ENCODE peak calls at places on chromosomes 7 and 10, in six cellular contexts. One of them, this sample, is unnamed.

GRCh38 chr7:142615508-142615907 is 133.8 kb upstream of the PRSS1 start:
- DNase-seq in AG08395: no peak
- DNase-seq in progenitor cell of endocrine pancreas: no peak
- DNase-seq in astrocyte of the spinal cord: no peak
- DNase-seq in right cardiac atrium: no peak
- DNase-seq in cardiac septum: no peak
- DNase-seq in this sample: no peak

GRCh38 chr10:30114871-30115270 is 55.5 kb upstream of the JCAD start:
- DNase-seq in AG08395: no peak
- DNase-seq in progenitor cell of endocrine pancreas: no peak
- DNase-seq in astrocyte of the spinal cord: peak
- DNase-seq in right cardiac atrium: no peak
- DNase-seq in cardiac septum: no peak
- DNase-seq in this sample: no peak

GRCh38 chr10:102405108-102405561 is 9.6 kb downstream of the NFKB2 start:
- DNase-seq in AG08395: no peak
- DNase-seq in progenitor cell of endocrine pancreas: no peak
- DNase-seq in astrocyte of the spinal cord: no peak
- DNase-seq in right cardiac atrium: no peak
- DNase-seq in cardiac septum: no peak
- DNase-seq in this sample: no peak

GRCh38 chr10:96984512-96985225 is 152.6 kb downstream of the LCOR start:
- DNase-seq in AG08395: no peak
- DNase-seq in progenitor cell of endocrine pancreas: no peak
- DNase-seq in astrocyte of the spinal cord: peak
- DNase-seq in right cardiac atrium: no peak
- DNase-seq in cardiac septum: no peak
- DNase-seq in this sample: no peak

GRCh38 chr10:26733750-26734568 is 36.5 kb downstream of the PDSS1 start:
- DNase-seq in AG08395: no peak
- DNase-seq in progenitor cell of endocrine pancreas: peak
- DNase-seq in astrocyte of the spinal cord: no peak
- DNase-seq in right cardiac atrium: no peak
- DNase-seq in cardiac septum: no peak
- DNase-seq in this sample: no peak

GRCh38 chr7:115410972-115411686 is 489.2 kb downstream of the MDFIC start:
- DNase-seq in AG08395: no peak
- DNase-seq in progenitor cell of endocrine pancreas: no peak
- DNase-seq in astrocyte of the spinal cord: no peak
- DNase-seq in right cardiac atrium: no peak
- DNase-seq in cardiac septum: no peak
- DNase-seq in this sample: no peak

GRCh38 chr10:90288403-90288933 is 569.4 kb downstream of the HTR7 start:
- DNase-seq in AG08395: no peak
- DNase-seq in progenitor cell of endocrine pancreas: no peak
- DNase-seq in astrocyte of the spinal cord: peak
- DNase-seq in right cardiac atrium: no peak
- DNase-seq in cardiac septum: no peak
- DNase-seq in this sample: no peak

GRCh38 chr7:42144253-42145002 is 92.6 kb downstream of the GLI3 start:
- DNase-seq in AG08395: peak
- DNase-seq in progenitor cell of endocrine pancreas: no peak
- DNase-seq in astrocyte of the spinal cord: peak
- DNase-seq in right cardiac atrium: no peak
- DNase-seq in cardiac septum: no peak
- DNase-seq in this sample: no peak

GRCh38 chr7:101924171-101924570 is 106.7 kb downstream of the CUX1 start:
- DNase-seq in AG08395: peak
- DNase-seq in progenitor cell of endocrine pancreas: no peak
- DNase-seq in astrocyte of the spinal cord: peak
- DNase-seq in right cardiac atrium: no peak
- DNase-seq in cardiac septum: no peak
- DNase-seq in this sample: peak

GRCh38 chr7:136594739-136595144 is 273.7 kb upstream of the CHRM2 start:
- DNase-seq in AG08395: no peak
- DNase-seq in progenitor cell of endocrine pancreas: no peak
- DNase-seq in astrocyte of the spinal cord: no peak
- DNase-seq in right cardiac atrium: no peak
- DNase-seq in cardiac septum: no peak
- DNase-seq in this sample: no peak

GRCh38 chr10:128927389-128927788 is 539.7 kb upstream of the MGMT start:
- DNase-seq in AG08395: no peak
- DNase-seq in progenitor cell of endocrine pancreas: no peak
- DNase-seq in astrocyte of the spinal cord: no peak
- DNase-seq in right cardiac atrium: no peak
- DNase-seq in cardiac septum: no peak
- DNase-seq in this sample: no peak

GRCh38 chr10:90856964-90857634 is 740 bp downstream of the HTR7 start:
- DNase-seq in AG08395: no peak
- DNase-seq in progenitor cell of endocrine pancreas: no peak
- DNase-seq in astrocyte of the spinal cord: no peak
- DNase-seq in right cardiac atrium: no peak
- DNase-seq in cardiac septum: no peak
- DNase-seq in this sample: no peak

GRCh38 chr10:100775346-100775745 is 30.0 kb downstream of the PAX2 start:
- DNase-seq in AG08395: peak
- DNase-seq in progenitor cell of endocrine pancreas: no peak
- DNase-seq in astrocyte of the spinal cord: no peak
- DNase-seq in right cardiac atrium: peak
- DNase-seq in cardiac septum: no peak
- DNase-seq in this sample: peak

GRCh38 chr10:101749511-101750016 is 26.4 kb downstream of the FGF8 start:
- DNase-seq in AG08395: no peak
- DNase-seq in progenitor cell of endocrine pancreas: no peak
- DNase-seq in astrocyte of the spinal cord: no peak
- DNase-seq in right cardiac atrium: no peak
- DNase-seq in cardiac septum: no peak
- DNase-seq in this sample: no peak

GRCh38 chr7:66076459-66077329 is 1.1 kb downstream of the ASL start:
- DNase-seq in AG08395: no peak
- DNase-seq in progenitor cell of endocrine pancreas: no peak
- DNase-seq in astrocyte of the spinal cord: no peak
- DNase-seq in right cardiac atrium: no peak
- DNase-seq in cardiac septum: no peak
- DNase-seq in this sample: no peak

GRCh38 chr7:152664636-152665035 is 11.3 kb downstream of the XRCC2 start:
- DNase-seq in AG08395: no peak
- DNase-seq in progenitor cell of endocrine pancreas: no peak
- DNase-seq in astrocyte of the spinal cord: no peak
- DNase-seq in right cardiac atrium: no peak
- DNase-seq in cardiac septum: no peak
- DNase-seq in this sample: no peak

GRCh38 chr7:101018271-101019167 is 1.4 kb upstream of the MUC17 start:
- DNase-seq in AG08395: no peak
- DNase-seq in progenitor cell of endocrine pancreas: no peak
- DNase-seq in astrocyte of the spinal cord: no peak
- DNase-seq in right cardiac atrium: no peak
- DNase-seq in cardiac septum: peak
- DNase-seq in this sample: no peak

GRCh38 chr10:77641788-77642397 is 4.3 kb upstream of the KCNMA1 start:
- DNase-seq in AG08395: peak
- DNase-seq in progenitor cell of endocrine pancreas: peak
- DNase-seq in astrocyte of the spinal cord: peak
- DNase-seq in right cardiac atrium: peak
- DNase-seq in cardiac septum: no peak
- DNase-seq in this sample: peak

GRCh38 chr7:30281263-30281662 is 3.1 kb upstream of the ZNRF2 start:
- DNase-seq in AG08395: no peak
- DNase-seq in progenitor cell of endocrine pancreas: no peak
- DNase-seq in astrocyte of the spinal cord: no peak
- DNase-seq in right cardiac atrium: no peak
- DNase-seq in cardiac septum: no peak
- DNase-seq in this sample: no peak

GRCh38 chr10:43093423-43094090 is 16.7 kb downstream of the RET start:
- DNase-seq in AG08395: peak
- DNase-seq in progenitor cell of endocrine pancreas: no peak
- DNase-seq in astrocyte of the spinal cord: no peak
- DNase-seq in right cardiac atrium: no peak
- DNase-seq in cardiac septum: no peak
- DNase-seq in this sample: no peak

GRCh38 chr10:44882146-44882720 is 28.9 kb upstream of the TMEM72 start:
- DNase-seq in AG08395: no peak
- DNase-seq in progenitor cell of endocrine pancreas: no peak
- DNase-seq in astrocyte of the spinal cord: no peak
- DNase-seq in right cardiac atrium: no peak
- DNase-seq in cardiac septum: peak
- DNase-seq in this sample: no peak

GRCh38 chr7:130154501-130155317 is 50.5 kb downstream of the TMEM209 start:
- DNase-seq in AG08395: no peak
- DNase-seq in progenitor cell of endocrine pancreas: no peak
- DNase-seq in astrocyte of the spinal cord: no peak
- DNase-seq in right cardiac atrium: no peak
- DNase-seq in cardiac septum: no peak
- DNase-seq in this sample: no peak

GRCh38 chr7:5773661-5774086 is 7.8 kb downstream of the RNF216 start:
- DNase-seq in AG08395: peak
- DNase-seq in progenitor cell of endocrine pancreas: no peak
- DNase-seq in astrocyte of the spinal cord: peak
- DNase-seq in right cardiac atrium: no peak
- DNase-seq in cardiac septum: no peak
- DNase-seq in this sample: peak

GRCh38 chr10:112952282-112952991 is 2.4 kb downstream of the TCF7L2 start:
- DNase-seq in AG08395: no peak
- DNase-seq in progenitor cell of endocrine pancreas: no peak
- DNase-seq in astrocyte of the spinal cord: peak
- DNase-seq in right cardiac atrium: peak
- DNase-seq in cardiac septum: no peak
- DNase-seq in this sample: no peak

GRCh38 chr7:50448823-50449222 is 1.3 kb downstream of the FIGNL1 start:
- DNase-seq in AG08395: no peak
- DNase-seq in progenitor cell of endocrine pancreas: no peak
- DNase-seq in astrocyte of the spinal cord: no peak
- DNase-seq in right cardiac atrium: no peak
- DNase-seq in cardiac septum: no peak
- DNase-seq in this sample: no peak

GRCh38 chr7:46207931-46208634 is 287.0 kb upstream of the IGFBP3 start:
- DNase-seq in AG08395: no peak
- DNase-seq in progenitor cell of endocrine pancreas: no peak
- DNase-seq in astrocyte of the spinal cord: no peak
- DNase-seq in right cardiac atrium: no peak
- DNase-seq in cardiac septum: no peak
- DNase-seq in this sample: no peak

GRCh38 chr7:81527651-81528050 is 242.2 kb downstream of the HGF start:
- DNase-seq in AG08395: no peak
- DNase-seq in progenitor cell of endocrine pancreas: no peak
- DNase-seq in astrocyte of the spinal cord: no peak
- DNase-seq in right cardiac atrium: no peak
- DNase-seq in cardiac septum: no peak
- DNase-seq in this sample: no peak

GRCh38 chr10:75352650-75353049 is 48.9 kb downstream of the ZNF503 start:
- DNase-seq in AG08395: peak
- DNase-seq in progenitor cell of endocrine pancreas: no peak
- DNase-seq in astrocyte of the spinal cord: peak
- DNase-seq in right cardiac atrium: no peak
- DNase-seq in cardiac septum: no peak
- DNase-seq in this sample: no peak

This sample was measured in GM04504.